ENCODE peak calls at places on chromosomes 12 and 14, in seven cellular contexts. One of them, this sample, is unnamed. For H3K27me3, the result is how much of the 10 kb centered on the place peaks cover.

GRCh38 chr14:98766818-98767217 is 505.2 kb downstream of the BCL11B start:
- DNase-seq in neuronal stem cell: no peak
- DNase-seq in HL-60: peak
- DNase-seq in HCT116: no peak
- DNase-seq in adrenal gland: no peak
- DNase-seq in left ventricle myocardium inferior: no peak
- DNase-seq in mammary epithelial cell: peak
- DNase-seq in this sample: no peak

GRCh38 chr12:131147894-131148293 is 194.2 kb downstream of the ADGRD1 start:
- DNase-seq in neuronal stem cell: no peak
- DNase-seq in HL-60: peak
- DNase-seq in HCT116: no peak
- DNase-seq in adrenal gland: no peak
- DNase-seq in left ventricle myocardium inferior: no peak
- DNase-seq in mammary epithelial cell: no peak
- DNase-seq in this sample: no peak

GRCh38 chr14:104878582-104878981 is 13.5 kb downstream of the CEP170B start:
- DNase-seq in neuronal stem cell: no peak
- DNase-seq in HL-60: no peak
- DNase-seq in HCT116: no peak
- DNase-seq in adrenal gland: no peak
- DNase-seq in left ventricle myocardium inferior: peak
- DNase-seq in mammary epithelial cell: no peak
- DNase-seq in this sample: no peak

GRCh38 chr12:121240484-121241202 is 30.7 kb downstream of the P2RX4 start:
- DNase-seq in neuronal stem cell: no peak
- DNase-seq in HL-60: peak
- DNase-seq in HCT116: no peak
- DNase-seq in adrenal gland: peak
- DNase-seq in left ventricle myocardium inferior: peak
- DNase-seq in mammary epithelial cell: no peak
- DNase-seq in this sample: no peak

GRCh38 chr14:105879503-105879866 is 353.1 kb downstream of the TMEM121 start:
- DNase-seq in neuronal stem cell: no peak
- DNase-seq in HL-60: no peak
- DNase-seq in HCT116: no peak
- DNase-seq in adrenal gland: peak
- DNase-seq in left ventricle myocardium inferior: no peak
- DNase-seq in mammary epithelial cell: no peak
- DNase-seq in this sample: no peak

GRCh38 chr12:113138826-113139225 is 3.3 kb upstream of the RASAL1 start:
- DNase-seq in neuronal stem cell: no peak
- DNase-seq in HL-60: no peak
- DNase-seq in HCT116: no peak
- DNase-seq in adrenal gland: no peak
- DNase-seq in left ventricle myocardium inferior: no peak
- DNase-seq in mammary epithelial cell: no peak
- DNase-seq in this sample: no peak

GRCh38 chr14:102500190-102500661 is 9.3 kb downstream of the ANKRD9 start:
- DNase-seq in neuronal stem cell: no peak
- DNase-seq in HL-60: peak
- DNase-seq in HCT116: no peak
- DNase-seq in adrenal gland: no peak
- DNase-seq in left ventricle myocardium inferior: peak
- DNase-seq in mammary epithelial cell: peak
- DNase-seq in this sample: peak

GRCh38 chr12:100184549-100184948 is 16.1 kb upstream of the ACTR6 start:
- DNase-seq in neuronal stem cell: no peak
- DNase-seq in HL-60: no peak
- DNase-seq in HCT116: no peak
- DNase-seq in adrenal gland: no peak
- DNase-seq in left ventricle myocardium inferior: no peak
- DNase-seq in mammary epithelial cell: no peak
- DNase-seq in this sample: no peak

GRCh38 chr12:117684471-117684870 is 284.3 kb downstream of the KSR2 start:
- DNase-seq in neuronal stem cell: no peak
- DNase-seq in HL-60: no peak
- DNase-seq in HCT116: no peak
- DNase-seq in adrenal gland: no peak
- DNase-seq in left ventricle myocardium inferior: no peak
- DNase-seq in mammary epithelial cell: no peak
- DNase-seq in this sample: no peak

GRCh38 chr12:3218150-3218845 is 141.1 kb downstream of the TSPAN9 start:
- DNase-seq in neuronal stem cell: no peak
- DNase-seq in HL-60: no peak
- DNase-seq in HCT116: no peak
- DNase-seq in adrenal gland: peak
- DNase-seq in left ventricle myocardium inferior: peak
- DNase-seq in mammary epithelial cell: peak
- DNase-seq in this sample: peak

DNA sequence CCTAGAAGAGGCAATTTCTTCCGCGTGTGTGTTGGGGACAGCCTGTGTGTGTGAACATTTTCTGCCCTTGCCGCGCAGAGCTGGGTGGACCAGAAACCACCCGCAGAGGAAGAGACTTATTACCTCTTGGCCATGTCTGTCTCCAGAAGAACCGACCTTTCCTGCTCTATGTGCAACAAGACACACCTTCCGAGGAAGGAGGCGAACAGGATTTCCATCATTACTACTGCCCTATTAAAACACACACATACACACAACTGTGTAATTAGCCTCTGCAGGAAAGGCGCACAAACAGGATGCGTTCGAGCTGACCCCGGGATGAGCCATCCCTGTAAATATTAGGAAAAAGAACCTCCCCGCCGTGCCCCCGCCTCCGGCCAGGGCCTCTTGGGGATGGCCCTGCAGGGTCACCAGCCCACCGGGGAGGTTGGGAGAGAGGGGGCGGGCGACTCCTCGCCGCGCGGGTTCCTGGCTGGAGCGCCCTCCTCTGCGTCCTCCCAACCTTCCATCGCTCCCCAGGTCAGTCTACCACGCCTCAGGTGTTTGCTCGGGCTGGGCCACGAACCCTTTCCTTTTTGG is 484 bp upstream of the PRKCH start:
- DNase-seq in neuronal stem cell: no peak
- DNase-seq in HL-60: no peak
- DNase-seq in HCT116: no peak
- DNase-seq in adrenal gland: peak
- DNase-seq in left ventricle myocardium inferior: no peak
- DNase-seq in mammary epithelial cell: no peak
- DNase-seq in this sample: no peak
- H3K27ac ChIP-seq in neuronal stem cell: no peak
- H3K27ac ChIP-seq in HL-60: no peak
- H3K27ac ChIP-seq in HCT116: peak
- H3K27ac ChIP-seq in adrenal gland: peak
- H3K27ac ChIP-seq in left ventricle myocardium inferior: peak
- H3K27ac ChIP-seq in mammary epithelial cell: peak
- H3K27ac ChIP-seq in this sample: peak

DNA sequence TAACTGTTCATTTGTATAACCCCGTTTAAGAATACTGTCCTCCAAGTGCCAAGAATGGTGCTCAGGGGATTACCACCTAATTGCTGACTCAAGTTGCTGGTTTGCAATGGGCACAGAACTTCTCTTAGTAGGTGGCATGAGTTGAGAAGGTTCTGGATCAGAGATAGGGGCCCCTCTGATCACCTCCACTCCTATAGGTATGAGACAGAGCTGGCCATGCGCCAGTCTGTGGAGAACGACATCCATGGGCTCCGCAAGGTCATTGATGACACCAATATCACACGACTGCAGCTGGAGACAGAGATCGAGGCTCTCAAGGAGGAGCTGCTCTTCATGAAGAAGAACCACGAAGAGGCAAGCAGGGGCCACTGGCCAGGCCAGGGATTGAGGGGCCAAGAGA is 1.6 kb downstream of the KRT18 start:
- DNase-seq in neuronal stem cell: no peak
- DNase-seq in HL-60: no peak
- DNase-seq in HCT116: no peak
- DNase-seq in adrenal gland: no peak
- DNase-seq in left ventricle myocardium inferior: no peak
- DNase-seq in mammary epithelial cell: no peak
- DNase-seq in this sample: no peak
- H3K27me3 ChIP-seq in neuronal stem cell: half or more
- H3K27me3 ChIP-seq in HL-60: under half
- H3K27me3 ChIP-seq in HCT116: under half
- H3K27me3 ChIP-seq in adrenal gland: under half
- H3K27me3 ChIP-seq in left ventricle myocardium inferior: under half
- H3K27me3 ChIP-seq in mammary epithelial cell: under half
- H3K27me3 ChIP-seq in this sample: under half

GRCh38 chr14:24311837-24312615 is 724 bp downstream of the LTB4R start:
- DNase-seq in neuronal stem cell: no peak
- DNase-seq in HL-60: peak
- DNase-seq in HCT116: no peak
- DNase-seq in adrenal gland: no peak
- DNase-seq in left ventricle myocardium inferior: no peak
- DNase-seq in mammary epithelial cell: no peak
- DNase-seq in this sample: no peak
- H3K4me3 ChIP-seq in neuronal stem cell: no peak
- H3K4me3 ChIP-seq in HL-60: peak
- H3K4me3 ChIP-seq in HCT116: no peak
- H3K4me3 ChIP-seq in adrenal gland: peak
- H3K4me3 ChIP-seq in left ventricle myocardium inferior: peak
- H3K4me3 ChIP-seq in mammary epithelial cell: no peak
- H3K4me3 ChIP-seq in this sample: no peak

GRCh38 chr12:12577786-12578185 is 15.1 kb upstream of the DUSP16 start:
- DNase-seq in neuronal stem cell: no peak
- DNase-seq in HL-60: no peak
- DNase-seq in HCT116: no peak
- DNase-seq in adrenal gland: no peak
- DNase-seq in left ventricle myocardium inferior: no peak
- DNase-seq in mammary epithelial cell: peak
- DNase-seq in this sample: no peak
- H3K27ac ChIP-seq in neuronal stem cell: no peak
- H3K27ac ChIP-seq in HL-60: no peak
- H3K27ac ChIP-seq in HCT116: no peak
- H3K27ac ChIP-seq in adrenal gland: no peak
- H3K27ac ChIP-seq in left ventricle myocardium inferior: no peak
- H3K27ac ChIP-seq in mammary epithelial cell: no peak
- H3K27ac ChIP-seq in this sample: no peak

GRCh38 chr12:92568631-92569128 is 134.1 kb upstream of the PLEKHG7 start:
- DNase-seq in neuronal stem cell: no peak
- DNase-seq in HL-60: no peak
- DNase-seq in HCT116: no peak
- DNase-seq in adrenal gland: no peak
- DNase-seq in left ventricle myocardium inferior: no peak
- DNase-seq in mammary epithelial cell: peak
- DNase-seq in this sample: no peak
- H3K27me3 ChIP-seq in neuronal stem cell: under half
- H3K27me3 ChIP-seq in HL-60: under half
- H3K27me3 ChIP-seq in HCT116: under half
- H3K27me3 ChIP-seq in adrenal gland: under half
- H3K27me3 ChIP-seq in left ventricle myocardium inferior: under half
- H3K27me3 ChIP-seq in mammary epithelial cell: under half
- H3K27me3 ChIP-seq in this sample: under half

This sample was measured in RWPE2.